ENCODE peak calls at places on chromosomes 12 and 14, in ten cellular contexts. One of them, this sample, is unnamed. For H3K9me3, the result is how much of the 10 kb centered on the place peaks cover.

GRCh38 chr12:84919271-84919670 is 6.7 kb upstream of the SLC6A15 start:
- DNase-seq in stomach: no peak
- DNase-seq in fibroblast of lung: peak
- DNase-seq in left ventricle myocardium inferior: no peak
- DNase-seq in cardiac muscle cell: no peak
- DNase-seq in body of pancreas: no peak
- DNase-seq in lower lobe of right lung: no peak
- DNase-seq in A549: no peak
- DNase-seq in CD8-positive, alpha-beta T cell: no peak
- DNase-seq in PC-9: no peak
- DNase-seq in this sample: no peak

GRCh38 chr14:29999013-29999539 is 71.4 kb upstream of the PRKD1 start:
- DNase-seq in stomach: no peak
- DNase-seq in fibroblast of lung: no peak
- DNase-seq in left ventricle myocardium inferior: no peak
- DNase-seq in cardiac muscle cell: no peak
- DNase-seq in body of pancreas: no peak
- DNase-seq in lower lobe of right lung: no peak
- DNase-seq in A549: no peak
- DNase-seq in CD8-positive, alpha-beta T cell: no peak
- DNase-seq in PC-9: no peak
- DNase-seq in this sample: no peak

GRCh38 chr14:22047105-22047504 is 373.5 kb upstream of the OR4E1 start:
- DNase-seq in stomach: no peak
- DNase-seq in fibroblast of lung: no peak
- DNase-seq in left ventricle myocardium inferior: no peak
- DNase-seq in cardiac muscle cell: peak
- DNase-seq in body of pancreas: peak
- DNase-seq in lower lobe of right lung: no peak
- DNase-seq in A549: peak
- DNase-seq in CD8-positive, alpha-beta T cell: no peak
- DNase-seq in PC-9: no peak
- DNase-seq in this sample: no peak

GRCh38 chr14:35470775-35471174 is 63.2 kb upstream of the INSM2 start:
- DNase-seq in stomach: no peak
- DNase-seq in fibroblast of lung: peak
- DNase-seq in left ventricle myocardium inferior: no peak
- DNase-seq in cardiac muscle cell: peak
- DNase-seq in body of pancreas: no peak
- DNase-seq in lower lobe of right lung: no peak
- DNase-seq in A549: no peak
- DNase-seq in CD8-positive, alpha-beta T cell: no peak
- DNase-seq in PC-9: no peak
- DNase-seq in this sample: no peak

GRCh38 chr12:288687-289086 is 26.1 kb upstream of the SLC6A13 start:
- DNase-seq in stomach: peak
- DNase-seq in fibroblast of lung: peak
- DNase-seq in left ventricle myocardium inferior: peak
- DNase-seq in cardiac muscle cell: no peak
- DNase-seq in body of pancreas: peak
- DNase-seq in lower lobe of right lung: no peak
- DNase-seq in A549: peak
- DNase-seq in CD8-positive, alpha-beta T cell: no peak
- DNase-seq in PC-9: no peak
- DNase-seq in this sample: no peak

GRCh38 chr12:162467-163307 is 51.3 kb downstream of the SLC6A12 start:
- DNase-seq in stomach: no peak
- DNase-seq in fibroblast of lung: no peak
- DNase-seq in left ventricle myocardium inferior: no peak
- DNase-seq in cardiac muscle cell: no peak
- DNase-seq in body of pancreas: no peak
- DNase-seq in lower lobe of right lung: no peak
- DNase-seq in A549: no peak
- DNase-seq in CD8-positive, alpha-beta T cell: no peak
- DNase-seq in PC-9: no peak
- DNase-seq in this sample: no peak

GRCh38 chr14:34501997-34502396 is 37.5 kb downstream of the EAPP start:
- DNase-seq in stomach: no peak
- DNase-seq in fibroblast of lung: peak
- DNase-seq in left ventricle myocardium inferior: no peak
- DNase-seq in cardiac muscle cell: no peak
- DNase-seq in body of pancreas: no peak
- DNase-seq in lower lobe of right lung: no peak
- DNase-seq in A549: no peak
- DNase-seq in CD8-positive, alpha-beta T cell: no peak
- DNase-seq in PC-9: no peak
- DNase-seq in this sample: no peak

GRCh38 chr14:99677231-99677891 is 6.7 kb upstream of the CYP46A1 start:
- DNase-seq in stomach: no peak
- DNase-seq in fibroblast of lung: peak
- DNase-seq in left ventricle myocardium inferior: no peak
- DNase-seq in cardiac muscle cell: no peak
- DNase-seq in body of pancreas: no peak
- DNase-seq in lower lobe of right lung: peak
- DNase-seq in A549: no peak
- DNase-seq in CD8-positive, alpha-beta T cell: no peak
- DNase-seq in PC-9: no peak
- DNase-seq in this sample: no peak

GRCh38 chr12:107318804-107319535 is 225.6 kb upstream of the CRY1 start:
- DNase-seq in stomach: no peak
- DNase-seq in fibroblast of lung: peak
- DNase-seq in left ventricle myocardium inferior: no peak
- DNase-seq in cardiac muscle cell: peak
- DNase-seq in body of pancreas: peak
- DNase-seq in lower lobe of right lung: peak
- DNase-seq in A549: peak
- DNase-seq in CD8-positive, alpha-beta T cell: peak
- DNase-seq in PC-9: no peak
- DNase-seq in this sample: no peak

GRCh38 chr12:90839340-90839739 is 115.6 kb downstream of the CCER1 start:
- DNase-seq in stomach: no peak
- DNase-seq in fibroblast of lung: peak
- DNase-seq in left ventricle myocardium inferior: no peak
- DNase-seq in cardiac muscle cell: no peak
- DNase-seq in body of pancreas: no peak
- DNase-seq in lower lobe of right lung: no peak
- DNase-seq in A549: no peak
- DNase-seq in CD8-positive, alpha-beta T cell: no peak
- DNase-seq in PC-9: no peak
- DNase-seq in this sample: no peak

GRCh38 chr12:14408208-14408607 is 42.7 kb downstream of the ATF7IP start:
- DNase-seq in stomach: no peak
- DNase-seq in fibroblast of lung: peak
- DNase-seq in left ventricle myocardium inferior: no peak
- DNase-seq in cardiac muscle cell: peak
- DNase-seq in body of pancreas: no peak
- DNase-seq in lower lobe of right lung: no peak
- DNase-seq in A549: peak
- DNase-seq in CD8-positive, alpha-beta T cell: no peak
- DNase-seq in PC-9: no peak
- DNase-seq in this sample: no peak

GRCh38 chr14:39015360-39015961 is 87.6 kb downstream of the SEC23A start:
- DNase-seq in stomach: no peak
- DNase-seq in fibroblast of lung: peak
- DNase-seq in left ventricle myocardium inferior: no peak
- DNase-seq in cardiac muscle cell: peak
- DNase-seq in body of pancreas: peak
- DNase-seq in lower lobe of right lung: no peak
- DNase-seq in A549: peak
- DNase-seq in CD8-positive, alpha-beta T cell: no peak
- DNase-seq in PC-9: peak
- DNase-seq in this sample: no peak

GRCh38 chr12:122813310-122813713 is 21.9 kb upstream of the HIP1R start:
- DNase-seq in stomach: no peak
- DNase-seq in fibroblast of lung: no peak
- DNase-seq in left ventricle myocardium inferior: no peak
- DNase-seq in cardiac muscle cell: no peak
- DNase-seq in body of pancreas: no peak
- DNase-seq in lower lobe of right lung: no peak
- DNase-seq in A549: no peak
- DNase-seq in CD8-positive, alpha-beta T cell: no peak
- DNase-seq in PC-9: no peak
- DNase-seq in this sample: no peak
- H3K9me3 ChIP-seq in stomach: under half
- H3K9me3 ChIP-seq in fibroblast of lung: under half
- H3K9me3 ChIP-seq in left ventricle myocardium inferior: under half
- H3K9me3 ChIP-seq in cardiac muscle cell: under half
- H3K9me3 ChIP-seq in body of pancreas: under half
- H3K9me3 ChIP-seq in lower lobe of right lung: under half
- H3K9me3 ChIP-seq in A549: under half
- H3K9me3 ChIP-seq in CD8-positive, alpha-beta T cell: under half
- H3K9me3 ChIP-seq in PC-9: under half
- H3K9me3 ChIP-seq in this sample: under half

GRCh38 chr12:113070117-113070906 is 13.8 kb downstream of the DTX1 start:
- DNase-seq in stomach: no peak
- DNase-seq in fibroblast of lung: no peak
- DNase-seq in left ventricle myocardium inferior: peak
- DNase-seq in cardiac muscle cell: no peak
- DNase-seq in body of pancreas: no peak
- DNase-seq in lower lobe of right lung: peak
- DNase-seq in A549: no peak
- DNase-seq in CD8-positive, alpha-beta T cell: no peak
- DNase-seq in PC-9: no peak
- DNase-seq in this sample: no peak

GRCh38 chr12:113072136-113072535 is 15.6 kb downstream of the DTX1 start:
- DNase-seq in stomach: no peak
- DNase-seq in fibroblast of lung: no peak
- DNase-seq in left ventricle myocardium inferior: no peak
- DNase-seq in cardiac muscle cell: no peak
- DNase-seq in body of pancreas: no peak
- DNase-seq in lower lobe of right lung: no peak
- DNase-seq in A549: no peak
- DNase-seq in CD8-positive, alpha-beta T cell: no peak
- DNase-seq in PC-9: no peak
- DNase-seq in this sample: no peak

GRCh38 chr12:113069751-113070116 is 13.2 kb downstream of the DTX1 start:
- DNase-seq in stomach: no peak
- DNase-seq in fibroblast of lung: no peak
- DNase-seq in left ventricle myocardium inferior: no peak
- DNase-seq in cardiac muscle cell: no peak
- DNase-seq in body of pancreas: no peak
- DNase-seq in lower lobe of right lung: no peak
- DNase-seq in A549: no peak
- DNase-seq in CD8-positive, alpha-beta T cell: no peak
- DNase-seq in PC-9: no peak
- DNase-seq in this sample: no peak

GRCh38 chr12:113071063-113071426 is 14.5 kb downstream of the DTX1 start:
- DNase-seq in stomach: no peak
- DNase-seq in fibroblast of lung: no peak
- DNase-seq in left ventricle myocardium inferior: peak
- DNase-seq in cardiac muscle cell: no peak
- DNase-seq in body of pancreas: no peak
- DNase-seq in lower lobe of right lung: no peak
- DNase-seq in A549: no peak
- DNase-seq in CD8-positive, alpha-beta T cell: no peak
- DNase-seq in PC-9: no peak
- DNase-seq in this sample: no peak

DNA sequence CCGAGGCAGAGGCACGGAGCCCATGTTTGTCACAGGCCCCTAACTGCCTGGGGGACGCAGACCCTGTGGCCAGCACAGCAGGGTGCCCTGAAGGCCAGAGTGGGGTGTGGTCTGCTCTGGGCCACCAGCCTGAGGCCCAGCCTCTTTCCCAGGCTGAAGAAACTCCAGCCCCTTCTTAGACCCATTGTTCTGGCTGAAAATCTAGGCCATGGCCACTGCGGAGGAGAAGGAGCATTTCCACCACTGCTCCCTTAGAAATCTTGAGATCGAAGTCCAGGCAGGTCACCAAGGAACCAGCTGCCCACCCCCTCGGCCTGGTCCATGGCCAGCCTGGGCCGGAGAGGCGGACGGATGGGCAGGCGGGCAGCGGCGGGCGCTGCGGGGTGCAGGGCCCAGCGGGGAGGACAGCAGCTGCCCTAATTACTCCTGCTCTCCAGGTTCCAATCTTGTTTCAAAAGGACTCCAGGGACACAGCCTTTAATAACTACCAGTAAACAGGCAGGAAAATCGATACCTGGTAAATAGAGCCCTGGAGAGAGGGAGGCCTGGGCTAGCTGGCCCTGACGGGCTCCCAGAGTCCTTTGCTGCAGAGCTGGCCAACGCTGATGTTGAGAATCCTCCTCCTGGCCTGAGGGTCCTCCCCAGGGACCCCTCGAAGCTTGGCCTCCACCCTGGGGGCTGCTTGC is 15.0 kb downstream of the DTX1 start:
- DNase-seq in stomach: no peak
- DNase-seq in fibroblast of lung: no peak
- DNase-seq in left ventricle myocardium inferior: no peak
- DNase-seq in cardiac muscle cell: no peak
- DNase-seq in body of pancreas: peak
- DNase-seq in lower lobe of right lung: no peak
- DNase-seq in A549: no peak
- DNase-seq in CD8-positive, alpha-beta T cell: no peak
- DNase-seq in PC-9: no peak
- DNase-seq in this sample: no peak
- H3K27ac ChIP-seq in stomach: no peak
- H3K27ac ChIP-seq in fibroblast of lung: no peak
- H3K27ac ChIP-seq in left ventricle myocardium inferior: peak
- H3K27ac ChIP-seq in cardiac muscle cell: no peak
- H3K27ac ChIP-seq in body of pancreas: peak
- H3K27ac ChIP-seq in lower lobe of right lung: no peak
- H3K27ac ChIP-seq in A549: no peak
- H3K27ac ChIP-seq in CD8-positive, alpha-beta T cell: no peak
- H3K27ac ChIP-seq in PC-9: no peak
- H3K27ac ChIP-seq in this sample: no peak

DNA sequence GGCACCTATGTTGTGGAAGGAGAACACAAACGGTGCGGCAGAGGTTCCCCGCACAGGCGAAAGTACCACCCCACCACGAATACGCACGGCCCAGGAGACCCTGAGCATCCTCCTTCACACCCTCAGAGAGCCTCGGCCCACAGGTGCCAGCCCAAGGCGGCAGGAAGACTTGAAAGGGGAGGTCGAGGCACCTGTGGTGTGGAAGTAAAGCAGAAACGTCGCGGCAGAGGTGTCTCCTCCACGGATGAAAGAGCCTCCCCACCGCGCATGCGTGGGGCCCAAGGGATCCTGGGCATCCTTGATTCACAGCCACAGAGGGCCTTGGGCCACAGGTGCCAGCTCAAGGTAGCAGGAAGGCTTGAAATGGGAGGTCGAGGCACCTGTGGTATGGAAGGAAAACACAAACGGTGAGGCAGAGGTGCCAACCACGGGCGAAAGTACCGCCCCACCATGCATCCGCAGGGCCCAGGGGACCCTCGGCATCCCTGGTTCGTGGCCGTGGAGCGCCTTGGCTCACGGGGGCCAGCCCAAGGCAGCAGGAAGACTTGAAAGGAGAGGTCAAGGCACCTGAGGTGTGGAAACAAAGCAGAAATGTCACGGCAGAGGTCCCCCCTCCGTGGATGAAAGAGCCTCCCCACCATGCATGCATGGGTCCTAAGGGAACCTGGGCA is 380.1 kb downstream of the ALG10 start:
- DNase-seq in stomach: peak
- DNase-seq in fibroblast of lung: no peak
- DNase-seq in left ventricle myocardium inferior: peak
- DNase-seq in cardiac muscle cell: no peak
- DNase-seq in body of pancreas: peak
- DNase-seq in lower lobe of right lung: peak
- DNase-seq in A549: no peak
- DNase-seq in CD8-positive, alpha-beta T cell: peak
- DNase-seq in PC-9: no peak
- DNase-seq in this sample: no peak
- H3K9me3 ChIP-seq in stomach: half or more
- H3K9me3 ChIP-seq in fibroblast of lung: under half
- H3K9me3 ChIP-seq in left ventricle myocardium inferior: half or more
- H3K9me3 ChIP-seq in cardiac muscle cell: under half
- H3K9me3 ChIP-seq in body of pancreas: under half
- H3K9me3 ChIP-seq in lower lobe of right lung: under half
- H3K9me3 ChIP-seq in A549: under half
- H3K9me3 ChIP-seq in CD8-positive, alpha-beta T cell: under half
- H3K9me3 ChIP-seq in PC-9: under half
- H3K9me3 ChIP-seq in this sample: under half

GRCh38 chr12:116718578-116719454 is 19.1 kb downstream of the SPRING1 start:
- DNase-seq in stomach: no peak
- DNase-seq in fibroblast of lung: peak
- DNase-seq in left ventricle myocardium inferior: no peak
- DNase-seq in cardiac muscle cell: no peak
- DNase-seq in body of pancreas: no peak
- DNase-seq in lower lobe of right lung: no peak
- DNase-seq in A549: no peak
- DNase-seq in CD8-positive, alpha-beta T cell: no peak
- DNase-seq in PC-9: peak
- DNase-seq in this sample: no peak
- H3K27ac ChIP-seq in stomach: no peak
- H3K27ac ChIP-seq in fibroblast of lung: no peak
- H3K27ac ChIP-seq in left ventricle myocardium inferior: peak
- H3K27ac ChIP-seq in cardiac muscle cell: peak
- H3K27ac ChIP-seq in body of pancreas: no peak
- H3K27ac ChIP-seq in lower lobe of right lung: peak
- H3K27ac ChIP-seq in A549: no peak
- H3K27ac ChIP-seq in CD8-positive, alpha-beta T cell: no peak
- H3K27ac ChIP-seq in PC-9: no peak
- H3K27ac ChIP-seq in this sample: no peak

This sample was measured in CD4-positive, alpha-beta T cell.